ENCODE peak calls at places on chromosomes 7 and 10, in four cellular contexts. L is pons, U is T-helper 2 cell, H is AG08396. Y is an unnamed sample.

GRCh38 chr7:155738652-155739537 is 73.4 kb downstream of the SHH start:
- DNase-seq in U (no peak), L (peak; percentile 90), H (peak; percentile 56), Y (peak; percentile 89)

GRCh38 chr10:49318751-49319150 is 19.8 kb downstream of the C10orf71 start:
- DNase-seq in H (no peak), L (no peak), U (no peak), Y (no peak)

GRCh38 chr10:68594405-68594804 is 34.3 kb downstream of the TET1 start:
- DNase-seq in U (no peak), L (no peak), H (no peak), Y (peak; percentile 88)

GRCh38 chr7:46939089-46939488 is 642.8 kb downstream of the TNS3 start:
- DNase-seq in U (no peak), H (no peak), L (no peak), Y (no peak)

GRCh38 chr10:44366936-44367630 is 17.8 kb downstream of the CXCL12 start:
- DNase-seq in U (no peak), L (no peak), H (no peak), Y (peak; percentile 79)

GRCh38 chr7:29748286-29749099 is 57.8 kb upstream of the WIPF3 start:
- DNase-seq in U (no peak), H (no peak), L (peak; percentile 76), Y (no peak)

GRCh38 chr10:3897156-3897555 is 112.1 kb upstream of the KLF6 start:
- DNase-seq in U (no peak), L (no peak), H (no peak), Y (peak; percentile 69)

GRCh38 chr7:150322833-150323681 is at the start of the genes ACTR3C and LRRC61:
- DNase-seq in H (no peak), L (no peak), U (no peak), Y (peak; percentile 59)

GRCh38 chr10:43193496-43194080 is 55.3 kb downstream of the CSGALNACT2 start:
- DNase-seq in U (no peak), H (no peak), L (no peak), Y (no peak)

GRCh38 chr7:138943061-138943460 is 38.1 kb downstream of the KIAA1549 start:
- DNase-seq in H (no peak), L (peak; percentile 28), U (no peak), Y (no peak)

GRCh38 chr7:125857606-125858005 is 928.0 kb upstream of the POT1 start:
- DNase-seq in L (no peak), U (no peak), H (no peak), Y (no peak)

GRCh38 chr7:149367417-149367816 is 93.4 kb downstream of the ZNF777 start:
- DNase-seq in U (no peak), L (no peak), H (no peak), Y (no peak)

GRCh38 chr10:102420443-102420809 is 210 bp upstream of the FBXL15 start:
- DNase-seq in U (no peak), L (no peak), H (no peak), Y (no peak)

GRCh38 chr7:152709307-152710133 is 33.6 kb upstream of the XRCC2 start:
- DNase-seq in L (no peak), U (no peak), H (no peak), Y (no peak)

GRCh38 chr10:73965890-73966768 is 31.8 kb upstream of the VCL start:
- DNase-seq in H (peak; percentile 89), L (peak; percentile 45), U (no peak), Y (peak; percentile 91)

GRCh38 chr7:157692156-157693011 is 355.6 kb downstream of the DNAJB6 start:
- DNase-seq in L (no peak), U (no peak), H (no peak), Y (peak; percentile 78)